ENCODE peak calls at places on chromosome 22, in ten cellular contexts. K, E, X, O, N, B, J, V, C and A are unnamed samples.
A peak's percentile ranks its signal among the peaks of the same experiment; 100 is the strongest.

GRCh38 chr22:20946080-20946986 is 20.7 kb upstream of the AIFM3 start:
- DNase-seq in K (no peak), E (no peak), X (peak; percentile 34), O (no peak), N (no peak), B (no peak), J (no peak), V (no peak), C (no peak), A (peak; percentile 56)

GRCh38 chr22:37214431-37215025 is 2.3 kb upstream of the SSTR3 start:
- DNase-seq in K (no peak), E (no peak), X (no peak), O (no peak), N (no peak), B (no peak), J (no peak), V (no peak), C (no peak), A (no peak)

GRCh38 chr22:36445158-36445668 is 36.2 kb downstream of the TXN2 start:
- DNase-seq in K (no peak), E (no peak), X (peak; percentile 97), O (no peak), N (no peak), B (no peak), J (peak; percentile 64), V (no peak), C (no peak), A (no peak)

GRCh38 chr22:29114392-29114791 is 41.6 kb downstream of the KREMEN1 start:
- DNase-seq in K (no peak), E (no peak), X (no peak), O (no peak), N (no peak), B (no peak), J (no peak), V (no peak), C (no peak), A (no peak)

GRCh38 chr22:49668402-49668801 is 159.3 kb downstream of the BRD1 start:
- DNase-seq in K (no peak), E (no peak), X (no peak), O (no peak), N (no peak), B (no peak), J (peak; percentile 40), V (no peak), C (no peak), A (no peak)

GRCh38 chr22:43993072-43993760 is 30.9 kb upstream of the PARVB start:
- DNase-seq in K (peak; percentile 18), E (peak; percentile 20), X (peak; percentile 64), O (peak; percentile 35), N (peak; percentile 13), B (peak; percentile 82), J (peak; percentile 63), V (peak; percentile 21), C (peak; percentile 36), A (no peak)

GRCh38 chr22:37569009-37569920 is 9.0 kb downstream of the CDC42EP1 start:
- DNase-seq in K (no peak), E (no peak), X (no peak), O (no peak), N (no peak), B (no peak), J (no peak), V (no peak), C (no peak), A (no peak)

GRCh38 chr22:45455212-45455611 is 41.7 kb downstream of the RIBC2 start:
- DNase-seq in K (no peak), E (no peak), X (no peak), O (no peak), N (no peak), B (no peak), J (no peak), V (no peak), C (no peak), A (no peak)

GRCh38 chr22:38504731-38505594 is 1.1 kb downstream of the DDX17 start:
- DNase-seq in K (no peak), E (no peak), X (peak; percentile 48), O (peak; percentile 4), N (peak; percentile 16), B (peak; percentile 42), J (peak; percentile 56), V (no peak), C (peak; percentile 33), A (no peak)

GRCh38 chr22:49169074-49169744 is 658.5 kb downstream of the BRD1 start:
- DNase-seq in K (no peak), E (no peak), X (no peak), O (no peak), N (no peak), B (no peak), J (no peak), V (no peak), C (no peak), A (no peak)

GRCh38 chr22:35313311-35314121 is 13.8 kb downstream of the TOM1 start:
- DNase-seq in K (no peak), E (no peak), X (peak; percentile 96), O (no peak), N (no peak), B (no peak), J (peak; percentile 67), V (no peak), C (peak; percentile 6), A (peak; percentile 29)

GRCh38 chr22:43230983-43231723 is 44.2 kb upstream of the TTLL12 start:
- DNase-seq in K (peak; percentile 27), E (peak; percentile 65), X (peak; percentile 28), O (peak; percentile 29), N (peak; percentile 35), B (peak; percentile 87), J (peak; percentile 69), V (peak; percentile 51), C (peak; percentile 41), A (peak; percentile 7)

GRCh38 chr22:30486661-30487115 is 14.9 kb upstream of the SEC14L3 start:
- DNase-seq in K (no peak), E (no peak), X (no peak), O (no peak), N (no peak), B (no peak), J (no peak), V (no peak), C (no peak), A (no peak)

GRCh38 chr22:37427128-37427710 is at the start of gene ELFN2:
- DNase-seq in K (no peak), E (no peak), X (peak; percentile 10), O (no peak), N (no peak), B (peak; percentile 54), J (no peak), V (no peak), C (no peak), A (no peak)

GRCh38 chr22:49398115-49398514 is 429.6 kb downstream of the BRD1 start:
- DNase-seq in K (no peak), E (no peak), X (no peak), O (no peak), N (no peak), B (no peak), J (no peak), V (no peak), C (no peak), A (no peak)

GRCh38 chr22:26515938-26516337 is 3.7 kb upstream of the TFIP11 start:
- DNase-seq in K (no peak), E (no peak), X (no peak), O (no peak), N (no peak), B (no peak), J (no peak), V (no peak), C (no peak), A (no peak)

GRCh38 chr22:19579113-19579811 is 55.1 kb upstream of the CLDN5 start:
- DNase-seq in K (no peak), E (no peak), X (no peak), O (no peak), N (no peak), B (no peak), J (no peak), V (no peak), C (no peak), A (no peak)

GRCh38 chr22:30776476-30776875 is 81.8 kb downstream of the OSBP2 start:
- DNase-seq in K (no peak), E (no peak), X (no peak), O (no peak), N (no peak), B (no peak), J (no peak), V (no peak), C (no peak), A (no peak)

GRCh38 chr22:18083406-18083805 is 5.6 kb downstream of the PEX26 start:
- DNase-seq in K (no peak), E (no peak), X (no peak), O (no peak), N (no peak), B (no peak), J (no peak), V (no peak), C (no peak), A (no peak)

GRCh38 chr22:24791362-24791761 is 14.6 kb upstream of the SGSM1 start:
- DNase-seq in K (no peak), E (no peak), X (no peak), O (no peak), N (no peak), B (no peak), J (no peak), V (no peak), C (no peak), A (no peak)

GRCh38 chr22:24169439-24170058 is 11.7 kb upstream of the SUSD2 start:
- DNase-seq in K (no peak), E (no peak), X (no peak), O (no peak), N (no peak), B (no peak), J (no peak), V (no peak), C (no peak), A (no peak)

GRCh38 chr22:26474687-26475086 is 8.9 kb downstream of the HPS4 start:
- DNase-seq in K (no peak), E (no peak), X (no peak), O (no peak), N (no peak), B (no peak), J (no peak), V (no peak), C (peak; percentile 79), A (no peak)

GRCh38 chr22:36863281-36863680 is 2.5 kb downstream of the NCF4 start:
- DNase-seq in K (no peak), E (no peak), X (no peak), O (no peak), N (no peak), B (no peak), J (no peak), V (no peak), C (no peak), A (no peak)

GRCh38 chr22:31637938-31638618 is 23.9 kb downstream of the PISD start:
- DNase-seq in K (no peak), E (no peak), X (no peak), O (no peak), N (no peak), B (no peak), J (no peak), V (no peak), C (no peak), A (no peak)

GRCh38 chr22:23066200-23067022 is 3.9 kb upstream of the GNAZ start:
- DNase-seq in K (no peak), E (no peak), X (no peak), O (no peak), N (no peak), B (no peak), J (peak; percentile 39), V (no peak), C (no peak), A (no peak)